ENCODE peak calls at places on chromosomes 6 and 20, in eight cellular contexts. One of them, this sample, is unnamed.

GRCh38 chr6:114144887-114145851 is 174.2 kb upstream of the HDAC2 start:
- DNase-seq in body of pancreas: no peak
- DNase-seq in H1: no peak
- DNase-seq in cardiac fibroblast: no peak
- DNase-seq in epithelial cell of esophagus: no peak
- DNase-seq in uterus: no peak
- DNase-seq in nephron progenitor cell: no peak
- DNase-seq in stomach: no peak
- DNase-seq in this sample: no peak

GRCh38 chr6:35297541-35298481 is at the start of gene DEF6:
- DNase-seq in body of pancreas: peak
- DNase-seq in H1: peak
- DNase-seq in cardiac fibroblast: peak
- DNase-seq in epithelial cell of esophagus: peak
- DNase-seq in uterus: peak
- DNase-seq in nephron progenitor cell: peak
- DNase-seq in stomach: peak
- DNase-seq in this sample: no peak

GRCh38 chr6:26270121-26270861 is 94.7 kb upstream of the BTN3A2 start:
- DNase-seq in body of pancreas: no peak
- DNase-seq in H1: no peak
- DNase-seq in cardiac fibroblast: peak
- DNase-seq in epithelial cell of esophagus: peak
- DNase-seq in uterus: no peak
- DNase-seq in nephron progenitor cell: no peak
- DNase-seq in stomach: no peak
- DNase-seq in this sample: no peak

GRCh38 chr6:110703010-110703905 is 112.0 kb downstream of the CDK19 start:
- DNase-seq in body of pancreas: no peak
- DNase-seq in H1: no peak
- DNase-seq in cardiac fibroblast: peak
- DNase-seq in epithelial cell of esophagus: no peak
- DNase-seq in uterus: no peak
- DNase-seq in nephron progenitor cell: no peak
- DNase-seq in stomach: no peak
- DNase-seq in this sample: no peak

GRCh38 chr6:35428421-35429149 is 23.6 kb upstream of the FANCE start:
- DNase-seq in body of pancreas: no peak
- DNase-seq in H1: no peak
- DNase-seq in cardiac fibroblast: peak
- DNase-seq in epithelial cell of esophagus: no peak
- DNase-seq in uterus: no peak
- DNase-seq in nephron progenitor cell: no peak
- DNase-seq in stomach: no peak
- DNase-seq in this sample: no peak

GRCh38 chr6:84043555-84043954 is 10.0 kb downstream of the MRAP2 start:
- DNase-seq in body of pancreas: no peak
- DNase-seq in H1: no peak
- DNase-seq in cardiac fibroblast: no peak
- DNase-seq in epithelial cell of esophagus: no peak
- DNase-seq in uterus: no peak
- DNase-seq in nephron progenitor cell: no peak
- DNase-seq in stomach: no peak
- DNase-seq in this sample: no peak

GRCh38 chr6:56831334-56831733 is 123.6 kb upstream of the BEND6 start:
- DNase-seq in body of pancreas: no peak
- DNase-seq in H1: no peak
- DNase-seq in cardiac fibroblast: no peak
- DNase-seq in epithelial cell of esophagus: no peak
- DNase-seq in uterus: no peak
- DNase-seq in nephron progenitor cell: no peak
- DNase-seq in stomach: no peak
- DNase-seq in this sample: no peak

GRCh38 chr6:30533460-30534294 is 22.6 kb downstream of the GNL1 start:
- DNase-seq in body of pancreas: no peak
- DNase-seq in H1: no peak
- DNase-seq in cardiac fibroblast: no peak
- DNase-seq in epithelial cell of esophagus: no peak
- DNase-seq in uterus: no peak
- DNase-seq in nephron progenitor cell: no peak
- DNase-seq in stomach: no peak
- DNase-seq in this sample: no peak

GRCh38 chr6:2741756-2742155 is 9.0 kb downstream of the MYLK4 start:
- DNase-seq in body of pancreas: no peak
- DNase-seq in H1: no peak
- DNase-seq in cardiac fibroblast: no peak
- DNase-seq in epithelial cell of esophagus: no peak
- DNase-seq in uterus: no peak
- DNase-seq in nephron progenitor cell: no peak
- DNase-seq in stomach: no peak
- DNase-seq in this sample: no peak

GRCh38 chr6:160226118-160226541 is 32.5 kb downstream of the SLC22A2 start:
- DNase-seq in body of pancreas: no peak
- DNase-seq in H1: no peak
- DNase-seq in cardiac fibroblast: peak
- DNase-seq in epithelial cell of esophagus: peak
- DNase-seq in uterus: no peak
- DNase-seq in nephron progenitor cell: no peak
- DNase-seq in stomach: no peak
- DNase-seq in this sample: no peak

GRCh38 chr6:70241991-70242420 is 60.9 kb downstream of the COL9A1 start:
- DNase-seq in body of pancreas: peak
- DNase-seq in H1: no peak
- DNase-seq in cardiac fibroblast: no peak
- DNase-seq in epithelial cell of esophagus: no peak
- DNase-seq in uterus: no peak
- DNase-seq in nephron progenitor cell: no peak
- DNase-seq in stomach: no peak
- DNase-seq in this sample: no peak

GRCh38 chr20:31990958-31991705 is 19.1 kb upstream of the CCM2L start:
- DNase-seq in body of pancreas: no peak
- DNase-seq in H1: no peak
- DNase-seq in cardiac fibroblast: no peak
- DNase-seq in epithelial cell of esophagus: no peak
- DNase-seq in uterus: no peak
- DNase-seq in nephron progenitor cell: no peak
- DNase-seq in stomach: no peak
- DNase-seq in this sample: no peak

GRCh38 chr6:166410426-166410935 is 27.7 kb upstream of the MPC1 start:
- DNase-seq in body of pancreas: no peak
- DNase-seq in H1: no peak
- DNase-seq in cardiac fibroblast: no peak
- DNase-seq in epithelial cell of esophagus: no peak
- DNase-seq in uterus: no peak
- DNase-seq in nephron progenitor cell: no peak
- DNase-seq in stomach: no peak
- DNase-seq in this sample: no peak

GRCh38 chr6:115675443-115675842 is 385.2 kb downstream of the FRK start:
- DNase-seq in body of pancreas: no peak
- DNase-seq in H1: no peak
- DNase-seq in cardiac fibroblast: no peak
- DNase-seq in epithelial cell of esophagus: no peak
- DNase-seq in uterus: no peak
- DNase-seq in nephron progenitor cell: no peak
- DNase-seq in stomach: no peak
- DNase-seq in this sample: no peak

GRCh38 chr6:23174781-23175361 is 605.5 kb downstream of the HDGFL1 start:
- DNase-seq in body of pancreas: no peak
- DNase-seq in H1: no peak
- DNase-seq in cardiac fibroblast: peak
- DNase-seq in epithelial cell of esophagus: peak
- DNase-seq in uterus: no peak
- DNase-seq in nephron progenitor cell: no peak
- DNase-seq in stomach: no peak
- DNase-seq in this sample: no peak

GRCh38 chr6:63572733-63573139 is 456 bp downstream of the LOC128125822 start:
- DNase-seq in body of pancreas: no peak
- DNase-seq in H1: no peak
- DNase-seq in cardiac fibroblast: no peak
- DNase-seq in epithelial cell of esophagus: no peak
- DNase-seq in uterus: no peak
- DNase-seq in nephron progenitor cell: no peak
- DNase-seq in stomach: no peak
- DNase-seq in this sample: no peak

GRCh38 chr20:41853803-41854202 is 235.6 kb upstream of the CHD6 start:
- DNase-seq in body of pancreas: no peak
- DNase-seq in H1: no peak
- DNase-seq in cardiac fibroblast: no peak
- DNase-seq in epithelial cell of esophagus: no peak
- DNase-seq in uterus: no peak
- DNase-seq in nephron progenitor cell: no peak
- DNase-seq in stomach: no peak
- DNase-seq in this sample: no peak

DNA sequence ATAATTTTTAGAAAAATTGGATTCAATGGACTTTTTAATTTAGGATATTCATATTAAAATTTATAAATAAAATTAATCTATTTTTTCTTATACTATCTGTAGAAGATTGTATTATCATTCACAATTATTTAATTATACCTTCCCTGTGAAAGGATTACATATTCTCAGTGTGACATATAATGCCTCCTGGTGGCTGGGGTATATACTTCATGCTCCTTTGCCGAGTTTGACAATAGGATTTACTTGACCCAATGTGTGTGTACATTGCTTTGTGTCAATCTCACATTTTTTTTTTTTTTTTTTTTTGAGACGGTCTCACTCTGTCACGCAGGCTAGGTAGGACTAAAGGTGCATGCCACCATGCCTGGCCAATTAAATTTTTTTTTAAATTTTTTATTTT is 230.0 kb upstream of the CHD6 start:
- DNase-seq in body of pancreas: no peak
- DNase-seq in H1: no peak
- DNase-seq in cardiac fibroblast: no peak
- DNase-seq in epithelial cell of esophagus: no peak
- DNase-seq in uterus: no peak
- DNase-seq in nephron progenitor cell: no peak
- DNase-seq in stomach: no peak
- DNase-seq in this sample: no peak
- TF ChIP-seq CTCF in body of pancreas: no peak
- TF ChIP-seq CTCF in H1: peak
- TF ChIP-seq CTCF in cardiac fibroblast: no peak
- TF ChIP-seq CTCF in epithelial cell of esophagus: no peak
- TF ChIP-seq CTCF in uterus: no peak
- TF ChIP-seq CTCF in nephron progenitor cell: peak
- TF ChIP-seq CTCF in stomach: no peak
- TF ChIP-seq CTCF in this sample: no peak

GRCh38 chr6:139355172-139355571 is 19.3 kb downstream of the CITED2 start:
- DNase-seq in body of pancreas: no peak
- DNase-seq in H1: no peak
- DNase-seq in cardiac fibroblast: no peak
- DNase-seq in epithelial cell of esophagus: no peak
- DNase-seq in uterus: no peak
- DNase-seq in nephron progenitor cell: no peak
- DNase-seq in stomach: no peak
- DNase-seq in this sample: no peak

GRCh38 chr6:139344186-139344963 is 30.1 kb downstream of the CITED2 start:
- DNase-seq in body of pancreas: peak
- DNase-seq in H1: no peak
- DNase-seq in cardiac fibroblast: no peak
- DNase-seq in epithelial cell of esophagus: peak
- DNase-seq in uterus: no peak
- DNase-seq in nephron progenitor cell: no peak
- DNase-seq in stomach: no peak
- DNase-seq in this sample: no peak

GRCh38 chr6:139354177-139354576 is 20.3 kb downstream of the CITED2 start:
- DNase-seq in body of pancreas: no peak
- DNase-seq in H1: no peak
- DNase-seq in cardiac fibroblast: no peak
- DNase-seq in epithelial cell of esophagus: no peak
- DNase-seq in uterus: no peak
- DNase-seq in nephron progenitor cell: no peak
- DNase-seq in stomach: no peak
- DNase-seq in this sample: no peak

GRCh38 chr6:139346392-139346791 is 28.1 kb downstream of the CITED2 start:
- DNase-seq in body of pancreas: no peak
- DNase-seq in H1: no peak
- DNase-seq in cardiac fibroblast: no peak
- DNase-seq in epithelial cell of esophagus: no peak
- DNase-seq in uterus: no peak
- DNase-seq in nephron progenitor cell: no peak
- DNase-seq in stomach: no peak
- DNase-seq in this sample: no peak

GRCh38 chr6:139349464-139350020 is 24.9 kb downstream of the CITED2 start:
- DNase-seq in body of pancreas: peak
- DNase-seq in H1: no peak
- DNase-seq in cardiac fibroblast: no peak
- DNase-seq in epithelial cell of esophagus: peak
- DNase-seq in uterus: no peak
- DNase-seq in nephron progenitor cell: no peak
- DNase-seq in stomach: no peak
- DNase-seq in this sample: no peak
- TF ChIP-seq CTCF in body of pancreas: no peak
- TF ChIP-seq CTCF in H1: no peak
- TF ChIP-seq CTCF in cardiac fibroblast: no peak
- TF ChIP-seq CTCF in epithelial cell of esophagus: no peak
- TF ChIP-seq CTCF in uterus: no peak
- TF ChIP-seq CTCF in nephron progenitor cell: no peak
- TF ChIP-seq CTCF in stomach: no peak
- TF ChIP-seq CTCF in this sample: no peak

GRCh38 chr6:128518531-128519131 is 1.8 kb downstream of the PTPRK start:
- DNase-seq in body of pancreas: no peak
- DNase-seq in H1: no peak
- DNase-seq in cardiac fibroblast: peak
- DNase-seq in epithelial cell of esophagus: peak
- DNase-seq in uterus: no peak
- DNase-seq in nephron progenitor cell: no peak
- DNase-seq in stomach: no peak
- DNase-seq in this sample: no peak

GRCh38 chr6:128521302-128521632 is 868 bp upstream of the PTPRK start:
- DNase-seq in body of pancreas: no peak
- DNase-seq in H1: no peak
- DNase-seq in cardiac fibroblast: peak
- DNase-seq in epithelial cell of esophagus: no peak
- DNase-seq in uterus: no peak
- DNase-seq in nephron progenitor cell: no peak
- DNase-seq in stomach: no peak
- DNase-seq in this sample: no peak

GRCh38 chr6:128519132-128519930 is 1.1 kb downstream of the PTPRK start:
- DNase-seq in body of pancreas: peak
- DNase-seq in H1: no peak
- DNase-seq in cardiac fibroblast: peak
- DNase-seq in epithelial cell of esophagus: peak
- DNase-seq in uterus: peak
- DNase-seq in nephron progenitor cell: peak
- DNase-seq in stomach: peak
- DNase-seq in this sample: no peak

GRCh38 chr6:128519931-128520435 is 416 bp downstream of the PTPRK start:
- DNase-seq in body of pancreas: peak
- DNase-seq in H1: no peak
- DNase-seq in cardiac fibroblast: peak
- DNase-seq in epithelial cell of esophagus: peak
- DNase-seq in uterus: no peak
- DNase-seq in nephron progenitor cell: no peak
- DNase-seq in stomach: peak
- DNase-seq in this sample: peak

GRCh38 chr6:128520436-128521301 is at the start of gene PTPRK:
- DNase-seq in body of pancreas: peak
- DNase-seq in H1: peak
- DNase-seq in cardiac fibroblast: peak
- DNase-seq in epithelial cell of esophagus: peak
- DNase-seq in uterus: peak
- DNase-seq in nephron progenitor cell: peak
- DNase-seq in stomach: peak
- DNase-seq in this sample: peak
- TF ChIP-seq CTCF in body of pancreas: peak
- TF ChIP-seq CTCF in H1: peak
- TF ChIP-seq CTCF in cardiac fibroblast: no peak
- TF ChIP-seq CTCF in epithelial cell of esophagus: no peak
- TF ChIP-seq CTCF in uterus: peak
- TF ChIP-seq CTCF in nephron progenitor cell: no peak
- TF ChIP-seq CTCF in stomach: peak
- TF ChIP-seq CTCF in this sample: no peak

GRCh38 chr20:39880890-39881289 is 808.1 kb downstream of the MAFB start:
- DNase-seq in body of pancreas: no peak
- DNase-seq in H1: peak
- DNase-seq in cardiac fibroblast: peak
- DNase-seq in epithelial cell of esophagus: peak
- DNase-seq in uterus: no peak
- DNase-seq in nephron progenitor cell: no peak
- DNase-seq in stomach: no peak
- DNase-seq in this sample: no peak
- TF ChIP-seq CTCF in body of pancreas: no peak
- TF ChIP-seq CTCF in H1: peak
- TF ChIP-seq CTCF in cardiac fibroblast: peak
- TF ChIP-seq CTCF in epithelial cell of esophagus: peak
- TF ChIP-seq CTCF in uterus: no peak
- TF ChIP-seq CTCF in nephron progenitor cell: no peak
- TF ChIP-seq CTCF in stomach: no peak
- TF ChIP-seq CTCF in this sample: no peak